ENCODE peak calls at places on chromosomes 3 and 15, in ten cellular contexts. One of them, this sample, is unnamed.

GRCh38 chr15:32877620-32878019 is 159.8 kb downstream of the GREM1 start:
- DNase-seq in sigmoid colon: no peak
- DNase-seq in HL-60: no peak
- DNase-seq in lower leg skin: no peak
- DNase-seq in cardiac fibroblast: no peak
- DNase-seq in fibroblast of mammary gland: peak; percentile 38
- DNase-seq in tibial nerve: no peak
- DNase-seq in neural crest cell: no peak
- DNase-seq in astrocyte: peak; percentile 39
- DNase-seq in choroid plexus epithelial cell: no peak
- DNase-seq in this sample: no peak

GRCh38 chr3:75886971-75887526 is 101.7 kb upstream of the ZNF717 start:
- DNase-seq in sigmoid colon: no peak
- DNase-seq in HL-60: no peak
- DNase-seq in lower leg skin: no peak
- DNase-seq in cardiac fibroblast: no peak
- DNase-seq in fibroblast of mammary gland: no peak
- DNase-seq in tibial nerve: no peak
- DNase-seq in neural crest cell: no peak
- DNase-seq in astrocyte: no peak
- DNase-seq in choroid plexus epithelial cell: no peak
- DNase-seq in this sample: no peak

GRCh38 chr3:107674371-107674770 is 151.6 kb downstream of the BBX start:
- DNase-seq in sigmoid colon: no peak
- DNase-seq in HL-60: no peak
- DNase-seq in lower leg skin: no peak
- DNase-seq in cardiac fibroblast: no peak
- DNase-seq in fibroblast of mammary gland: peak; percentile 83
- DNase-seq in tibial nerve: no peak
- DNase-seq in neural crest cell: no peak
- DNase-seq in astrocyte: peak; percentile 82
- DNase-seq in choroid plexus epithelial cell: no peak
- DNase-seq in this sample: no peak

GRCh38 chr3:159787794-159788205 is 200.8 kb upstream of the IL12A start:
- DNase-seq in sigmoid colon: no peak
- DNase-seq in HL-60: no peak
- DNase-seq in lower leg skin: no peak
- DNase-seq in cardiac fibroblast: peak; percentile 72
- DNase-seq in fibroblast of mammary gland: peak; percentile 51
- DNase-seq in tibial nerve: no peak
- DNase-seq in neural crest cell: no peak
- DNase-seq in astrocyte: peak; percentile 88
- DNase-seq in choroid plexus epithelial cell: peak; percentile 96
- DNase-seq in this sample: no peak

GRCh38 chr3:111676177-111677021 is 81.3 kb upstream of the ZBED2 start:
- DNase-seq in sigmoid colon: no peak
- DNase-seq in HL-60: no peak
- DNase-seq in lower leg skin: no peak
- DNase-seq in cardiac fibroblast: peak; percentile 29
- DNase-seq in fibroblast of mammary gland: peak; percentile 12
- DNase-seq in tibial nerve: no peak
- DNase-seq in neural crest cell: no peak
- DNase-seq in astrocyte: peak; percentile 75
- DNase-seq in choroid plexus epithelial cell: no peak
- DNase-seq in this sample: no peak

GRCh38 chr15:98505611-98506031 is 142.7 kb upstream of the IGF1R start:
- DNase-seq in sigmoid colon: peak; percentile 77
- DNase-seq in HL-60: peak; percentile 58
- DNase-seq in lower leg skin: peak; percentile 57
- DNase-seq in cardiac fibroblast: no peak
- DNase-seq in fibroblast of mammary gland: no peak
- DNase-seq in tibial nerve: peak; percentile 67
- DNase-seq in neural crest cell: no peak
- DNase-seq in astrocyte: no peak
- DNase-seq in choroid plexus epithelial cell: no peak
- DNase-seq in this sample: no peak

GRCh38 chr3:167862104-167862785 is 126.7 kb downstream of the SERPINI1 start:
- DNase-seq in sigmoid colon: no peak
- DNase-seq in HL-60: no peak
- DNase-seq in lower leg skin: no peak
- DNase-seq in cardiac fibroblast: no peak
- DNase-seq in fibroblast of mammary gland: no peak
- DNase-seq in tibial nerve: no peak
- DNase-seq in neural crest cell: no peak
- DNase-seq in astrocyte: no peak
- DNase-seq in choroid plexus epithelial cell: peak; percentile 8
- DNase-seq in this sample: no peak

GRCh38 chr15:39598186-39598850 is 17.4 kb downstream of the THBS1 start:
- DNase-seq in sigmoid colon: no peak
- DNase-seq in HL-60: no peak
- DNase-seq in lower leg skin: no peak
- DNase-seq in cardiac fibroblast: peak; percentile 82
- DNase-seq in fibroblast of mammary gland: peak; percentile 65
- DNase-seq in tibial nerve: no peak
- DNase-seq in neural crest cell: no peak
- DNase-seq in astrocyte: no peak
- DNase-seq in choroid plexus epithelial cell: no peak
- DNase-seq in this sample: no peak

GRCh38 chr3:147419062-147419701 is 10.0 kb downstream of the ZIC1 start:
- DNase-seq in sigmoid colon: no peak
- DNase-seq in HL-60: no peak
- DNase-seq in lower leg skin: peak; percentile 66
- DNase-seq in cardiac fibroblast: peak; percentile 41
- DNase-seq in fibroblast of mammary gland: peak; percentile 37
- DNase-seq in tibial nerve: no peak
- DNase-seq in neural crest cell: peak; percentile 79
- DNase-seq in astrocyte: peak; percentile 54
- DNase-seq in choroid plexus epithelial cell: peak; percentile 99
- DNase-seq in this sample: no peak

GRCh38 chr15:91472316-91472756 is 372.3 kb downstream of the SV2B start:
- DNase-seq in sigmoid colon: no peak
- DNase-seq in HL-60: no peak
- DNase-seq in lower leg skin: no peak
- DNase-seq in cardiac fibroblast: no peak
- DNase-seq in fibroblast of mammary gland: no peak
- DNase-seq in tibial nerve: no peak
- DNase-seq in neural crest cell: no peak
- DNase-seq in astrocyte: peak; percentile 8
- DNase-seq in choroid plexus epithelial cell: no peak
- DNase-seq in this sample: no peak

DNA sequence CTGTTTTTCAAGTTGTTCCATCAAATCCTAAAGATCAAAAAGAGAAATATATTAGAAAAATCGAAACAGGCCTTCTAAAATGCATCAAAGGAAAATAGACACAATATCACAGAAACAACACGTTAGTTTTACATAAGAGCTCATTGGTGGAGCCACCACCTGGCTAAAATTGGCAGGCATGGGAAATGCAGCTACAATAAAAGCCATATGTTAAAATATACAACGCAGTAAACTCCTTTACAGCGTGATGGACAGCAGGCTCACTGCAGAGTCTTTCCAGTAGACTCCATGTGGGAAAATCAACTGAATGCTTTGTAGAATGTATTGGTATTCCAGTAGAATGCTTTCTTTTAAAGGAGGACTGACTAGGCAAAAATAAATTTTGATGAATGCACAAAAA is 40.9 kb upstream of the MYO5C start:
- DNase-seq in sigmoid colon: no peak
- DNase-seq in HL-60: no peak
- DNase-seq in lower leg skin: no peak
- DNase-seq in cardiac fibroblast: no peak
- DNase-seq in fibroblast of mammary gland: no peak
- DNase-seq in tibial nerve: no peak
- DNase-seq in neural crest cell: no peak
- DNase-seq in astrocyte: no peak
- DNase-seq in choroid plexus epithelial cell: no peak
- DNase-seq in this sample: no peak
- TF ChIP-seq CTCF in sigmoid colon: no peak
- TF ChIP-seq CTCF in HL-60: no peak
- TF ChIP-seq CTCF in lower leg skin: no peak
- TF ChIP-seq CTCF in cardiac fibroblast: no peak
- TF ChIP-seq CTCF in fibroblast of mammary gland: no peak
- TF ChIP-seq CTCF in tibial nerve: no peak
- TF ChIP-seq CTCF in neural crest cell: peak; percentile 33
- TF ChIP-seq CTCF in astrocyte: no peak
- TF ChIP-seq CTCF in choroid plexus epithelial cell: peak; percentile 11
- TF ChIP-seq CTCF in this sample: no peak

DNA sequence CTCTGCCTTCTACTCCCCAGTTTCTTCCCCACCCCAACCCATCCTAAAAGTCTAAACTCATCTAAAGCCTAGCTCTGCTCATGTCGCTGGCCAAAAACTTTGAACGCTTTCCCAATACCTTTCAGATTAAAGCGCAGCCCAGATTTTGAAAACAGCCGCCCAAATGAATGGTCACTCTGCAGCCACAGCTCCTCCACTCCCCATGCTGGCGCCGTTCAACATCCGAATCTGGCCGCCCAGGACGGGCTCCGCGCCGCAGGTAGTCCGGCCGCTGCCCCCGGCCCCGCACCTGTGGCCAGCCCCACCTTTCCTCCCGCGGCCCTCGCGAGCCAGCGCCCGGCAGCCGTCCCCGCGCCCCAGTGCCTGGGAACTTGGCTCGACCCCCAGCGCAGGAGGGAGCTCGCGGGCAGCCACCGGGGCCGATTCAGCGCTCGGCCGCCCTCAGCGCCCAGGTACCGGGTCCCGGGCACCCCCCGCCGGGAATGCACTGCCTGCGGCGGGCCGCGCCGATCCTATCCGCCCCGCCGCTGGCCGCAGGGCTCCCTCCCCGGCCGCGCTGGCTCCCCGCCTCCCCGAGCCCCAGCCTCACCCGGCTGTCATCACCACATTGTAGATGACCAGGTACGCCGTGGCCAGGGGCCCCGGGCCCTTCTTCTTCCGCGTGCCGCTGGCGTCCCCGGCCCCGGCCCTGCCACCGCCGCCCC is 417 bp downstream of the HACD2 start:
- DNase-seq in sigmoid colon: peak; percentile 83
- DNase-seq in HL-60: no peak
- DNase-seq in lower leg skin: no peak
- DNase-seq in cardiac fibroblast: peak; percentile 31
- DNase-seq in fibroblast of mammary gland: peak; percentile 19
- DNase-seq in tibial nerve: peak; percentile 18
- DNase-seq in neural crest cell: no peak
- DNase-seq in astrocyte: no peak
- DNase-seq in choroid plexus epithelial cell: peak; percentile 34
- DNase-seq in this sample: no peak
- TF ChIP-seq CTCF in sigmoid colon: no peak
- TF ChIP-seq CTCF in HL-60: no peak
- TF ChIP-seq CTCF in lower leg skin: no peak
- TF ChIP-seq CTCF in cardiac fibroblast: no peak
- TF ChIP-seq CTCF in fibroblast of mammary gland: no peak
- TF ChIP-seq CTCF in tibial nerve: peak; percentile 14
- TF ChIP-seq CTCF in neural crest cell: peak; percentile 30
- TF ChIP-seq CTCF in astrocyte: no peak
- TF ChIP-seq CTCF in choroid plexus epithelial cell: no peak
- TF ChIP-seq CTCF in this sample: no peak

GRCh38 chr15:29204356-29204755 is 65.3 kb downstream of the NSMCE3 start:
- DNase-seq in sigmoid colon: no peak
- DNase-seq in HL-60: no peak
- DNase-seq in lower leg skin: no peak
- DNase-seq in cardiac fibroblast: no peak
- DNase-seq in fibroblast of mammary gland: no peak
- DNase-seq in tibial nerve: no peak
- DNase-seq in neural crest cell: no peak
- DNase-seq in astrocyte: no peak
- DNase-seq in choroid plexus epithelial cell: no peak
- DNase-seq in this sample: no peak

GRCh38 chr15:29207027-29207757 is 62.4 kb downstream of the NSMCE3 start:
- DNase-seq in sigmoid colon: no peak
- DNase-seq in HL-60: no peak
- DNase-seq in lower leg skin: no peak
- DNase-seq in cardiac fibroblast: no peak
- DNase-seq in fibroblast of mammary gland: no peak
- DNase-seq in tibial nerve: no peak
- DNase-seq in neural crest cell: no peak
- DNase-seq in astrocyte: no peak
- DNase-seq in choroid plexus epithelial cell: no peak
- DNase-seq in this sample: no peak

GRCh38 chr15:29207758-29208108 is 61.9 kb downstream of the NSMCE3 start:
- DNase-seq in sigmoid colon: no peak
- DNase-seq in HL-60: no peak
- DNase-seq in lower leg skin: no peak
- DNase-seq in cardiac fibroblast: no peak
- DNase-seq in fibroblast of mammary gland: no peak
- DNase-seq in tibial nerve: no peak
- DNase-seq in neural crest cell: no peak
- DNase-seq in astrocyte: no peak
- DNase-seq in choroid plexus epithelial cell: no peak
- DNase-seq in this sample: no peak

GRCh38 chr15:29208352-29208751 is 61.3 kb downstream of the NSMCE3 start:
- DNase-seq in sigmoid colon: no peak
- DNase-seq in HL-60: no peak
- DNase-seq in lower leg skin: no peak
- DNase-seq in cardiac fibroblast: no peak
- DNase-seq in fibroblast of mammary gland: no peak
- DNase-seq in tibial nerve: no peak
- DNase-seq in neural crest cell: no peak
- DNase-seq in astrocyte: no peak
- DNase-seq in choroid plexus epithelial cell: peak; percentile 57
- DNase-seq in this sample: no peak
- TF ChIP-seq CTCF in sigmoid colon: no peak
- TF ChIP-seq CTCF in HL-60: no peak
- TF ChIP-seq CTCF in lower leg skin: no peak
- TF ChIP-seq CTCF in cardiac fibroblast: no peak
- TF ChIP-seq CTCF in fibroblast of mammary gland: no peak
- TF ChIP-seq CTCF in tibial nerve: no peak
- TF ChIP-seq CTCF in neural crest cell: no peak
- TF ChIP-seq CTCF in astrocyte: no peak
- TF ChIP-seq CTCF in choroid plexus epithelial cell: peak; percentile 34
- TF ChIP-seq CTCF in this sample: no peak

GRCh38 chr3:191566469-191566868 is 105.5 kb downstream of the PYDC2 start:
- DNase-seq in sigmoid colon: no peak
- DNase-seq in HL-60: no peak
- DNase-seq in lower leg skin: no peak
- DNase-seq in cardiac fibroblast: no peak
- DNase-seq in fibroblast of mammary gland: no peak
- DNase-seq in tibial nerve: no peak
- DNase-seq in neural crest cell: no peak
- DNase-seq in astrocyte: peak; percentile 45
- DNase-seq in choroid plexus epithelial cell: no peak
- DNase-seq in this sample: no peak

GRCh38 chr3:191568206-191568605 is 107.2 kb downstream of the PYDC2 start:
- DNase-seq in sigmoid colon: no peak
- DNase-seq in HL-60: no peak
- DNase-seq in lower leg skin: no peak
- DNase-seq in cardiac fibroblast: no peak
- DNase-seq in fibroblast of mammary gland: peak; percentile 0
- DNase-seq in tibial nerve: no peak
- DNase-seq in neural crest cell: no peak
- DNase-seq in astrocyte: no peak
- DNase-seq in choroid plexus epithelial cell: no peak
- DNase-seq in this sample: no peak

GRCh38 chr3:191563722-191564121 is 102.8 kb downstream of the PYDC2 start:
- DNase-seq in sigmoid colon: no peak
- DNase-seq in HL-60: no peak
- DNase-seq in lower leg skin: no peak
- DNase-seq in cardiac fibroblast: no peak
- DNase-seq in fibroblast of mammary gland: no peak
- DNase-seq in tibial nerve: no peak
- DNase-seq in neural crest cell: no peak
- DNase-seq in astrocyte: no peak
- DNase-seq in choroid plexus epithelial cell: no peak
- DNase-seq in this sample: no peak
- TF ChIP-seq CTCF in sigmoid colon: no peak
- TF ChIP-seq CTCF in HL-60: no peak
- TF ChIP-seq CTCF in lower leg skin: no peak
- TF ChIP-seq CTCF in cardiac fibroblast: no peak
- TF ChIP-seq CTCF in fibroblast of mammary gland: no peak
- TF ChIP-seq CTCF in tibial nerve: no peak
- TF ChIP-seq CTCF in neural crest cell: no peak
- TF ChIP-seq CTCF in astrocyte: no peak
- TF ChIP-seq CTCF in choroid plexus epithelial cell: no peak
- TF ChIP-seq CTCF in this sample: no peak

This sample was measured in vagina.